ENCODE peak calls at places on chromosomes 6 and 20, in five cellular contexts. O is Calu3; K is GM12892; T is stomach; D is activated T-helper 2 cell treated with anti-CD3 and anti-CD28 coated beads, Interferon-gamma antibody, Interleukin-2, Interleukin-4, amounts not matched to agents 10 μg/mL and 5 μg/mL and 100 μg/mL, durations not matched to agents 14 hours and 24 hours and 36 hours. W is an unnamed sample.

GRCh38 chr6:165244524-165245247 is 64.7 kb downstream of the C6orf118 start:
- DNase-seq in O (no peak), K (no peak), T (no peak), D (no peak), W (no peak)

GRCh38 chr6:166633732-166634535 is 6.9 kb upstream of the RPS6KA2 start:
- DNase-seq in O (no peak), K (no peak), T (no peak), D (no peak), W (no peak)

GRCh38 chr6:35050291-35050987 is 90.7 kb downstream of the TCP11 start:
- DNase-seq in O (no peak), K (no peak), T (no peak), D (no peak), W (no peak)

GRCh38 chr6:136792066-136792944 is at the start of gene MAP3K5:
- DNase-seq in O (peak), K (peak), T (peak), D (peak), W (peak)

GRCh38 chr20:62808211-62808865 is 3.7 kb downstream of the OGFR start:
- DNase-seq in O (peak), K (peak), T (peak), D (peak), W (peak)

GRCh38 chr20:36121981-36122930 is 32.3 kb upstream of the EPB41L1 start:
- DNase-seq in O (peak), K (no peak), T (peak), D (no peak), W (peak)

GRCh38 chr20:15582146-15582776 is 991.0 kb downstream of the KIF16B start:
- DNase-seq in O (no peak), K (no peak), T (no peak), D (no peak), W (no peak)

GRCh38 chr20:49112596-49113274 is 66.6 kb downstream of the CSE1L start:
- DNase-seq in O (no peak), K (no peak), T (no peak), D (no peak), W (no peak)

GRCh38 chr6:37131104-37131959 is 38.6 kb upstream of the PIM1 start:
- DNase-seq in O (peak), K (no peak), T (peak), D (no peak), W (peak)

GRCh38 chr6:6806793-6807518 is 218.4 kb downstream of the LY86 start:
- DNase-seq in O (no peak), K (no peak), T (peak), D (no peak), W (peak)

GRCh38 chr6:136095961-136096360 is 154.2 kb downstream of the MTFR2 start:
- DNase-seq in O (no peak), K (no peak), T (no peak), D (no peak), W (peak)

GRCh38 chr6:20338160-20338559 is 63.5 kb upstream of the E2F3 start:
- DNase-seq in O (no peak), K (no peak), T (no peak), D (no peak), W (no peak)

GRCh38 chr20:8018928-8019177 is 708 bp downstream of the TMX4 start:
- DNase-seq in O (no peak), K (no peak), T (no peak), D (no peak), W (no peak)

GRCh38 chr20:64232794-64233193 is 22.8 kb upstream of the PCMTD2 start:
- DNase-seq in O (no peak), K (no peak), T (no peak), D (no peak), W (peak)

GRCh38 chr20:37945034-37945660 is 42.2 kb downstream of the VSTM2L start:
- DNase-seq in O (no peak), K (no peak), T (peak), D (no peak), W (no peak)

GRCh38 chr20:58480455-58481356 is 34.5 kb downstream of the APCDD1L start:
- DNase-seq in O (no peak), K (no peak), T (no peak), D (no peak), W (no peak)

GRCh38 chr6:30742316-30743098 is at the start of gene FLOT1:
- DNase-seq in O (peak), K (peak), T (peak), D (peak), W (peak)

GRCh38 chr20:10357974-10358373 is 76.0 kb downstream of the MKKS start:
- DNase-seq in O (no peak), K (no peak), T (no peak), D (no peak), W (no peak)

GRCh38 chr6:10030942-10031537 is 383.8 kb downstream of the TFAP2A start:
- DNase-seq in O (no peak), K (no peak), T (no peak), D (no peak), W (no peak)

GRCh38 chr6:46688117-46688965 is 656 bp downstream of the TDRD6 start:
- DNase-seq in O (no peak), K (no peak), T (no peak), D (no peak), W (no peak)

GRCh38 chr20:20410678-20411077 is 42.8 kb downstream of the INSM1 start:
- DNase-seq in O (no peak), K (no peak), T (peak), D (no peak), W (peak)

GRCh38 chr6:112409311-112409710 is 62.2 kb downstream of the RFPL4B start:
- DNase-seq in O (no peak), K (no peak), T (no peak), D (no peak), W (no peak)

GRCh38 chr6:52598123-52598823 is 21.4 kb upstream of the TRAM2 start:
- DNase-seq in O (peak), K (peak), T (peak), D (no peak), W (peak)

GRCh38 chr6:144343736-144344428 is 58.7 kb downstream of the UTRN start:
- DNase-seq in O (no peak), K (no peak), T (peak), D (peak), W (peak)

GRCh38 chr6:135087803-135088202 is 33.2 kb upstream of the HBS1L start:
- DNase-seq in O (no peak), K (no peak), T (no peak), D (peak), W (no peak)

GRCh38 chr6:7899046-7899888 is 11.3 kb downstream of the TXNDC5 start:
- DNase-seq in O (peak), K (no peak), T (no peak), D (no peak), W (peak)

W was measured in mucosa of gallbladder.